ENCODE peak calls at places on chromosome 2, in nine cellular contexts. K is aorta; B is psoas muscle; P is neural progenitor cell; T is sigmoid colon; L is CD4-positive, CD25-positive, alpha-beta regulatory T cell; A is Caco-2; W is heart right ventricle; Y is CD8-positive, alpha-beta T cell. O is an unnamed sample.
A peak's percentile ranks its signal among the peaks of the same experiment; 100 is the strongest.

GRCh38 chr2:205610437-205610836 is 71.9 kb upstream of the NRP2 start:
- DNase-seq in Y (no peak), B (no peak), K (no peak), A (no peak), L (no peak), W (no peak), T (no peak), P (no peak), O (no peak)

GRCh38 chr2:36886664-36887063 is 79.7 kb downstream of the STRN start:
- DNase-seq in T (no peak), P (no peak), W (no peak), K (no peak), Y (no peak), A (no peak), L (no peak), B (no peak), O (no peak)

GRCh38 chr2:54899576-54900200 is 150.6 kb downstream of the RTN4 start:
- DNase-seq in P (peak; percentile 13), T (no peak), A (no peak), W (no peak), L (peak; percentile 27), B (no peak), Y (no peak), K (no peak), O (no peak)

GRCh38 chr2:74080346-74080745 is 67.4 kb downstream of the BOLA3 start:
- DNase-seq in B (no peak), L (no peak), P (no peak), W (no peak), Y (no peak), T (no peak), K (no peak), A (no peak), O (no peak)

GRCh38 chr2:144832048-144832447 is 312.1 kb upstream of the ZEB2 start:
- DNase-seq in K (no peak), B (no peak), T (no peak), Y (no peak), A (no peak), W (no peak), P (no peak), L (no peak), O (no peak)

GRCh38 chr2:70984228-70984575 is 5.8 kb downstream of the ANKRD53 start:
- DNase-seq in K (no peak), T (peak; percentile 37), Y (no peak), W (no peak), P (no peak), L (no peak), A (no peak), B (no peak), O (no peak)

GRCh38 chr2:205734436-205734835 is 52.1 kb downstream of the NRP2 start:
- DNase-seq in K (no peak), B (no peak), L (no peak), T (peak; percentile 92), W (no peak), P (peak; percentile 64), Y (no peak), A (no peak), O (no peak)

GRCh38 chr2:128433911-128434550 is 115.4 kb upstream of the HS6ST1 start:
- DNase-seq in T (peak; percentile 13), L (no peak), W (no peak), P (no peak), B (no peak), Y (no peak), A (peak; percentile 22), K (peak; percentile 38), O (peak; percentile 15)

GRCh38 chr2:59892398-59892797 is 661.1 kb downstream of the BCL11A start:
- DNase-seq in P (no peak), B (no peak), L (no peak), Y (no peak), A (no peak), K (no peak), W (no peak), T (no peak), O (no peak)

GRCh38 chr2:118251427-118251826 is 163.2 kb downstream of the INSIG2 start:
- DNase-seq in L (no peak), Y (no peak), A (no peak), K (no peak), W (peak; percentile 9), B (no peak), P (peak; percentile 58), T (no peak), O (no peak)

GRCh38 chr2:62410926-62411456 is 95.0 kb downstream of the TMEM17 start:
- DNase-seq in B (no peak), L (no peak), P (no peak), A (no peak), Y (no peak), W (no peak), T (no peak), K (no peak), O (no peak)

GRCh38 chr2:171864357-171864985 is 29.6 kb downstream of the SLC25A12 start:
- DNase-seq in Y (no peak), T (no peak), W (peak; percentile 19), P (no peak), B (no peak), K (no peak), A (no peak), L (no peak), O (no peak)

GRCh38 chr2:238064376-238064775 is 3.6 kb downstream of the SCLY start:
- DNase-seq in Y (no peak), T (no peak), K (no peak), L (peak; percentile 21), B (no peak), P (no peak), W (no peak), A (no peak), O (no peak)

GRCh38 chr2:58039170-58039611 is 7.4 kb upstream of the VRK2 start:
- DNase-seq in L (no peak), W (no peak), T (no peak), A (no peak), P (no peak), B (no peak), K (no peak), Y (no peak), O (no peak)

GRCh38 chr2:88739985-88740600 is 48.6 kb downstream of the RPIA start:
- DNase-seq in T (no peak), K (peak; percentile 83), W (peak; percentile 76), P (peak; percentile 66), A (peak; percentile 75), B (peak; percentile 76), L (peak; percentile 76), Y (peak; percentile 73), O (peak; percentile 53)

GRCh38 chr2:129255610-129256313 is 723.7 kb upstream of the RAB6C start:
- DNase-seq in B (no peak), T (no peak), W (no peak), K (no peak), P (no peak), A (no peak), L (no peak), Y (no peak), O (no peak)

GRCh38 chr2:74922592-74923227 is 35.7 kb upstream of the POLE4 start:
- DNase-seq in K (no peak), P (no peak), B (no peak), A (no peak), T (no peak), W (no peak), L (no peak), Y (no peak), O (no peak)

GRCh38 chr2:48715042-48715899 is 40.3 kb downstream of the LHCGR start:
- DNase-seq in A (no peak), Y (no peak), B (no peak), W (peak; percentile 6), T (peak; percentile 76), K (no peak), P (no peak), L (no peak), O (peak; percentile 49)

GRCh38 chr2:44212301-44212700 is 43.6 kb downstream of the PPM1B start:
- DNase-seq in A (no peak), W (no peak), Y (no peak), P (no peak), B (no peak), T (no peak), K (no peak), L (no peak), O (no peak)

GRCh38 chr2:216671791-216672343 is 23.5 kb downstream of the IGFBP5 start:
- DNase-seq in K (no peak), T (no peak), A (no peak), P (no peak), W (no peak), L (no peak), Y (no peak), B (no peak), O (no peak)
- H3K36me3 ChIP-seq in K (no peaks in the 10 kb centered on the region), T (peaks cover 13% of the 10 kb centered on the region), A (no peaks in the 10 kb centered on the region), P (peaks cover 6% of the 10 kb centered on the region), W (peaks cover 2% of the 10 kb centered on the region), L (no peaks in the 10 kb centered on the region), Y (no peaks in the 10 kb centered on the region), B (no peaks in the 10 kb centered on the region), O (no peaks in the 10 kb centered on the region)

GRCh38 chr2:235501663-235502009 is 7.8 kb downstream of the AGAP1 start:
- DNase-seq in P (peak; percentile 69), Y (no peak), A (no peak), L (no peak), K (peak; percentile 6), T (no peak), B (no peak), W (no peak), O (no peak)
- H3K4me3 ChIP-seq in P (peak overlapping the region; percentile 26), Y (no peak overlapping the region), A (no peak overlapping the region), L (no peak overlapping the region), K (no peak overlapping the region), T (no peak overlapping the region), B (no peak overlapping the region), W (peak overlapping the region; percentile 2), O (no peak overlapping the region)

GRCh38 chr2:216202602-216203250 is 93.6 kb downstream of the XRCC5 start:
- DNase-seq in P (no peak), B (no peak), L (no peak), T (no peak), Y (no peak), A (peak; percentile 74), W (no peak), K (no peak), O (no peak)
- H3K36me3 ChIP-seq in P (peaks cover 56% of the 10 kb centered on the region), B (peaks cover 22% of the 10 kb centered on the region), L (peaks cover 98% of the 10 kb centered on the region), T (no peaks in the 10 kb centered on the region), Y (peaks cover 62% of the 10 kb centered on the region), A (peaks cover 20% of the 10 kb centered on the region), W (no peaks in the 10 kb centered on the region), K (peaks cover 4% of the 10 kb centered on the region), O (peaks cover 98% of the 10 kb centered on the region)

DNA sequence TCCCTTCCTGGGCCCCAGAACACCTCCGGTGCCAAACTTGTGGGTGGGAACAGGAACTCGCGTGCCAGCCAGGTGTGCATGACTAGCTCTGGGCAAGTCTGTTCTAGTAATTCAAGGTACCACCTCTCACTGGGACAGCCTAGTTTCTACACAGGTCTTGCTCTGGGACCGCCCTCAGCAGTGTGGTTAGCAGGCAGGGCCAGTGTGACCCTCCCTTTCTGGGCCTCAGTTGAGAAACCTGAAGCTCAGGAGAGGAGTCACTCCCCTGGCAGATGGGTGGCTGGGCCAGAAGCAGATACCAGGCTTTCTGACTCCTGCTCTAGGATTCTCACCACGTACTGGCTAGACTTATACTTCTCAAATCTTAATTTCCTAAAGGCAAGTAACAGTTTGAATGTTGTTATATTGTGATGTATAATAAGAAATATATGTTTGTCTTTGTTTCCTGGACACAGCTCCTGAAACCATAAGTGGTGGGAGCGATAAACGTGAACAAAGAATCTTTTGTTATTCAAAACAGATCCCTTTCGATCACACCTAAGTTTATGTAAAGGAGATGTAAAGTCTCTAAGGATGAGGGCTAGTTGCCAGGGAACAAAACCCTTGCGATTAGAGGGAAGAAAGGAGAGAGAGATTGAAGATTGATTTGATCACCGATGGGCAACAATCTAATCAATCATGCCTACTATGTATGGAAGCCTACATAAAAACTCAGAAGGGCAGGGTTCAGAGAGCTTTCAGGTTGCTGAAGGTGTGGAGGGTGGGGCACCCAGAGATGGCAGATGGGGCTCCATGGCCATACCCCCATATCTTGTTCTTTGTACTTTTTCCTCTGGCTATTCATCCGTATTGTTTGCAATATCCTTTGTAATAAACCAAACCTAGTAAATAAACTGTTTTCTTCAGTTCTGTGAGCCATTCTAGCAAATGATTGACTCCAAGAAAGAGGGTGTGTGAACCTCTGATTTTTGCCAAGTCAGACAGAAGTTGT is 952 bp upstream of the UGT1A6 start:
- DNase-seq in W (no peak), K (no peak), Y (no peak), L (no peak), T (no peak), P (no peak), B (no peak), A (peak; percentile 50), O (no peak)
- H3K4me3 ChIP-seq in W (no peak overlapping the region), K (no peak overlapping the region), Y (no peak overlapping the region), L (no peak overlapping the region), T (no peak overlapping the region), P (no peak overlapping the region), B (no peak overlapping the region), A (no peak overlapping the region), O (no peak overlapping the region)